ENCODE peak calls at places on chromosome 6, in four cellular contexts. One of them, this sample, is unnamed.

GRCh38 chr6:130517444-130517931 is 151.7 kb downstream of the TMEM200A start:
- DNase-seq in Kasumi-1: no peak
- DNase-seq in Right ventricle myocardium inferior: no peak
- DNase-seq in GM23248: peak; percentile 46
- DNase-seq in this sample: no peak

GRCh38 chr6:158647501-158647900 is 2.4 kb upstream of the SYTL3 start:
- DNase-seq in Kasumi-1: no peak
- DNase-seq in Right ventricle myocardium inferior: no peak
- DNase-seq in GM23248: no peak
- DNase-seq in this sample: no peak

GRCh38 chr6:44668976-44669934 is 281.7 kb downstream of the CDC5L start:
- DNase-seq in Kasumi-1: no peak
- DNase-seq in Right ventricle myocardium inferior: no peak
- DNase-seq in GM23248: no peak
- DNase-seq in this sample: no peak

GRCh38 chr6:19413323-19413722 is 423.8 kb upstream of the ID4 start:
- DNase-seq in Kasumi-1: no peak
- DNase-seq in Right ventricle myocardium inferior: no peak
- DNase-seq in GM23248: peak; percentile 80
- DNase-seq in this sample: no peak

GRCh38 chr6:149450679-149451360 is 34.0 kb downstream of the ZC3H12D start:
- DNase-seq in Kasumi-1: no peak
- DNase-seq in Right ventricle myocardium inferior: no peak
- DNase-seq in GM23248: peak; percentile 62
- DNase-seq in this sample: no peak

GRCh38 chr6:155314773-155315515 is 660 bp upstream of the TFB1M start:
- DNase-seq in Kasumi-1: peak; percentile 98
- DNase-seq in Right ventricle myocardium inferior: peak; percentile 80
- DNase-seq in GM23248: peak; percentile 88
- DNase-seq in this sample: no peak

GRCh38 chr6:150001295-150001990 is 23.9 kb downstream of the RAET1L start:
- DNase-seq in Kasumi-1: no peak
- DNase-seq in Right ventricle myocardium inferior: no peak
- DNase-seq in GM23248: no peak
- DNase-seq in this sample: no peak

GRCh38 chr6:44660561-44661220 is 273.2 kb downstream of the CDC5L start:
- DNase-seq in Kasumi-1: no peak
- DNase-seq in Right ventricle myocardium inferior: no peak
- DNase-seq in GM23248: peak; percentile 63
- DNase-seq in this sample: no peak

GRCh38 chr6:109343518-109343917 is 38.7 kb downstream of the CD164 start:
- DNase-seq in Kasumi-1: no peak
- DNase-seq in Right ventricle myocardium inferior: no peak
- DNase-seq in GM23248: no peak
- DNase-seq in this sample: no peak

GRCh38 chr6:121645100-121645745 is 209.8 kb downstream of the GJA1 start:
- DNase-seq in Kasumi-1: peak; percentile 69
- DNase-seq in Right ventricle myocardium inferior: no peak
- DNase-seq in GM23248: peak; percentile 9
- DNase-seq in this sample: no peak

GRCh38 chr6:14108571-14109410 is 8.8 kb upstream of the CD83 start:
- DNase-seq in Kasumi-1: peak; percentile 90
- DNase-seq in Right ventricle myocardium inferior: peak; percentile 65
- DNase-seq in GM23248: no peak
- DNase-seq in this sample: no peak

GRCh38 chr6:42819803-42820508 is 38.1 kb downstream of the BICRAL start:
- DNase-seq in Kasumi-1: peak; percentile 28
- DNase-seq in Right ventricle myocardium inferior: no peak
- DNase-seq in GM23248: peak; percentile 53
- DNase-seq in this sample: no peak

GRCh38 chr6:125191916-125192609 is 38.5 kb downstream of the TPD52L1 start:
- DNase-seq in Kasumi-1: peak; percentile 83
- DNase-seq in Right ventricle myocardium inferior: no peak
- DNase-seq in GM23248: peak; percentile 84
- DNase-seq in this sample: no peak

GRCh38 chr6:36827261-36828079 is 11.8 kb downstream of the CPNE5 start:
- DNase-seq in Kasumi-1: peak; percentile 96
- DNase-seq in Right ventricle myocardium inferior: no peak
- DNase-seq in GM23248: peak; percentile 43
- DNase-seq in this sample: peak; percentile 79

GRCh38 chr6:10809098-10809497 is 29.2 kb downstream of the MAK start:
- DNase-seq in Kasumi-1: no peak
- DNase-seq in Right ventricle myocardium inferior: no peak
- DNase-seq in GM23248: no peak
- DNase-seq in this sample: no peak

GRCh38 chr6:118350881-118351430 is 197.1 kb upstream of the PLN start:
- DNase-seq in Kasumi-1: no peak
- DNase-seq in Right ventricle myocardium inferior: no peak
- DNase-seq in GM23248: peak; percentile 32
- DNase-seq in this sample: no peak

GRCh38 chr6:104253236-104253635 is 606.5 kb downstream of the HACE1 start:
- DNase-seq in Kasumi-1: no peak
- DNase-seq in Right ventricle myocardium inferior: no peak
- DNase-seq in GM23248: no peak
- DNase-seq in this sample: no peak

GRCh38 chr6:25599516-25600060 is 52.4 kb upstream of the SCGN start:
- DNase-seq in Kasumi-1: no peak
- DNase-seq in Right ventricle myocardium inferior: no peak
- DNase-seq in GM23248: no peak
- DNase-seq in this sample: no peak

GRCh38 chr6:83480470-83480869 is 31.9 kb upstream of the PRSS35 start:
- DNase-seq in Kasumi-1: no peak
- DNase-seq in Right ventricle myocardium inferior: no peak
- DNase-seq in GM23248: no peak
- DNase-seq in this sample: no peak

GRCh38 chr6:7907159-7907558 is 3.4 kb downstream of the TXNDC5 start:
- DNase-seq in Kasumi-1: no peak
- DNase-seq in Right ventricle myocardium inferior: no peak
- DNase-seq in GM23248: no peak
- DNase-seq in this sample: no peak

GRCh38 chr6:3660473-3660872 is 91.0 kb downstream of the PXDC1 start:
- DNase-seq in Kasumi-1: no peak
- DNase-seq in Right ventricle myocardium inferior: no peak
- DNase-seq in GM23248: no peak
- DNase-seq in this sample: no peak

GRCh38 chr6:113825776-113826175 is 31.4 kb upstream of the MARCKS start:
- DNase-seq in Kasumi-1: no peak
- DNase-seq in Right ventricle myocardium inferior: peak; percentile 91
- DNase-seq in GM23248: peak; percentile 85
- DNase-seq in this sample: peak; percentile 81

GRCh38 chr6:111478749-111479148 is 4.3 kb downstream of the REV3L start:
- DNase-seq in Kasumi-1: peak; percentile 79
- DNase-seq in Right ventricle myocardium inferior: no peak
- DNase-seq in GM23248: peak; percentile 78
- DNase-seq in this sample: no peak

GRCh38 chr6:111894272-111894671 is 21.0 kb upstream of the FYN start:
- DNase-seq in Kasumi-1: no peak
- DNase-seq in Right ventricle myocardium inferior: no peak
- DNase-seq in GM23248: peak; percentile 66
- DNase-seq in this sample: no peak

GRCh38 chr6:88629838-88630462 is 333.5 kb downstream of the RNGTT start:
- DNase-seq in Kasumi-1: peak; percentile 47
- DNase-seq in Right ventricle myocardium inferior: no peak
- DNase-seq in GM23248: no peak
- DNase-seq in this sample: no peak

GRCh38 chr6:139648430-139649000 is 274.1 kb upstream of the CITED2 start:
- DNase-seq in Kasumi-1: peak; percentile 46
- DNase-seq in Right ventricle myocardium inferior: no peak
- DNase-seq in GM23248: no peak
- DNase-seq in this sample: no peak

GRCh38 chr6:129667621-129668020 is 42.4 kb downstream of the ARHGAP18 start:
- DNase-seq in Kasumi-1: no peak
- DNase-seq in Right ventricle myocardium inferior: no peak
- DNase-seq in GM23248: peak; percentile 48
- DNase-seq in this sample: no peak

GRCh38 chr6:170137176-170137891 is 153.5 kb downstream of the DLL1 start:
- DNase-seq in Kasumi-1: no peak
- DNase-seq in Right ventricle myocardium inferior: no peak
- DNase-seq in GM23248: peak; percentile 67
- DNase-seq in this sample: peak; percentile 92

GRCh38 chr6:168887621-168888020 is 366.0 kb downstream of the THBS2 start:
- DNase-seq in Kasumi-1: no peak
- DNase-seq in Right ventricle myocardium inferior: no peak
- DNase-seq in GM23248: no peak
- DNase-seq in this sample: no peak

GRCh38 chr6:44431118-44431725 is 43.7 kb downstream of the CDC5L start:
- DNase-seq in Kasumi-1: peak; percentile 75
- DNase-seq in Right ventricle myocardium inferior: no peak
- DNase-seq in GM23248: peak; percentile 80
- DNase-seq in this sample: no peak

GRCh38 chr6:111581957-111582356 is 23.7 kb downstream of the TRAF3IP2 start:
- DNase-seq in Kasumi-1: no peak
- DNase-seq in Right ventricle myocardium inferior: no peak
- DNase-seq in GM23248: no peak
- DNase-seq in this sample: no peak

This sample was measured in kidney.